ENCODE peak calls at places on chromosomes 13 and 19, in nine cellular contexts. F is upper lobe of left lung, G is A549, W is spleen, C is right lobe of liver, Q is mucosa of descending colon, B is AG09309, K is foreskin fibroblast, T is BJ. U is an unnamed sample.

GRCh38 chr13:40447857-40448256 is 218.6 kb downstream of the FOXO1 start:
- DNase-seq in F (no peak), K (no peak), B (no peak), C (no peak), Q (no peak), T (no peak), W (no peak), G (no peak), U (no peak)

GRCh38 chr13:48660356-48661076 is 6.8 kb downstream of the CYSLTR2 start:
- DNase-seq in B (no peak), W (no peak), C (no peak), K (no peak), T (no peak), Q (no peak), F (no peak), G (no peak), U (no peak)

GRCh38 chr19:17332677-17333581 is 1.7 kb downstream of the ANO8 start:
- DNase-seq in K (no peak), W (peak), F (peak), T (no peak), B (no peak), C (no peak), Q (peak), G (peak), U (peak)

GRCh38 chr13:55403887-55404487 is 1736.7 kb upstream of the PRR20A start:
- DNase-seq in G (no peak), Q (no peak), C (no peak), B (no peak), T (no peak), K (no peak), F (no peak), W (no peak), U (no peak)

GRCh38 chr13:33272531-33273124 is 12.9 kb downstream of the STARD13 start:
- DNase-seq in K (no peak), Q (no peak), F (no peak), G (no peak), B (no peak), W (no peak), C (no peak), T (no peak), U (no peak)

GRCh38 chr19:51702754-51703654 is 9.9 kb downstream of the SPACA6 start:
- DNase-seq in F (peak), G (no peak), T (no peak), B (no peak), Q (peak), K (no peak), C (peak), W (peak), U (no peak)

GRCh38 chr13:23986619-23987018 is 89.3 kb upstream of the C1QTNF9B start:
- DNase-seq in F (no peak), T (peak), Q (no peak), C (no peak), W (no peak), B (peak), K (peak), G (no peak), U (peak)

GRCh38 chr19:55156202-55157063 is 1.1 kb downstream of the TNNI3 start:
- DNase-seq in G (peak), T (no peak), W (no peak), B (no peak), K (peak), F (peak), C (no peak), Q (peak), U (peak)

GRCh38 chr19:33436360-33437345 is 63.1 kb downstream of the CEBPG start:
- DNase-seq in F (no peak), Q (peak), T (no peak), W (peak), B (no peak), K (no peak), G (no peak), C (no peak), U (no peak)

GRCh38 chr13:26604784-26605183 is 47.3 kb downstream of the WASF3 start:
- DNase-seq in B (no peak), C (no peak), K (no peak), Q (no peak), G (no peak), W (no peak), T (no peak), F (no peak), U (no peak)

GRCh38 chr13:20401586-20401957 is 124.1 kb downstream of the CRYL1 start:
- DNase-seq in Q (no peak), G (no peak), F (no peak), B (no peak), T (no peak), C (no peak), K (no peak), W (no peak), U (peak)

GRCh38 chr13:46598820-46599180 is 45.8 kb downstream of the LRCH1 start:
- DNase-seq in F (no peak), B (no peak), Q (no peak), T (no peak), C (no peak), W (no peak), K (no peak), G (no peak), U (no peak)

GRCh38 chr19:39410620-39411005 is 1.9 kb upstream of the PLEKHG2 start:
- DNase-seq in W (no peak), B (no peak), T (no peak), C (no peak), Q (no peak), K (no peak), G (peak), F (no peak), U (no peak)

GRCh38 chr19:35178701-35179100 is 24.2 kb downstream of the FXYD5 start:
- DNase-seq in G (no peak), F (no peak), C (no peak), Q (no peak), T (no peak), W (no peak), K (no peak), B (no peak), U (peak)

GRCh38 chr19:3699071-3699740 is 1.1 kb downstream of the PIP5K1C start:
- DNase-seq in Q (peak), B (no peak), T (no peak), F (peak), K (peak), G (no peak), W (peak), C (peak), U (peak)

GRCh38 chr19:47658431-47659383 is 49.8 kb downstream of the BICRA start:
- DNase-seq in Q (no peak), G (no peak), B (no peak), T (no peak), C (no peak), F (no peak), K (no peak), W (no peak), U (no peak)

GRCh38 chr13:23871616-23872220 is 17.5 kb downstream of the MIPEP start:
- DNase-seq in W (no peak), G (peak), K (no peak), B (no peak), Q (no peak), C (no peak), F (no peak), T (no peak), U (peak)

GRCh38 chr19:42512743-42513304 is 15.5 kb downstream of the CEACAM1 start:
- DNase-seq in W (no peak), C (no peak), K (no peak), F (no peak), B (no peak), G (no peak), Q (no peak), T (no peak), U (no peak)

GRCh38 chr13:28338202-28338601 is 156.7 kb downstream of the FLT1 start:
- DNase-seq in T (no peak), C (no peak), Q (no peak), G (no peak), W (no peak), B (no peak), F (no peak), K (no peak), U (peak)

GRCh38 chr13:35857769-35858168 is 273.4 kb downstream of the DCLK1 start:
- DNase-seq in T (no peak), F (no peak), G (no peak), C (no peak), Q (no peak), B (no peak), W (no peak), K (no peak), U (no peak)

GRCh38 chr13:27442071-27442647 is 8.2 kb downstream of the MTIF3 start:
- DNase-seq in K (no peak), C (no peak), B (no peak), W (no peak), T (no peak), F (no peak), Q (no peak), G (no peak), U (no peak)

GRCh38 chr19:798415-799075 is 1.3 kb downstream of the PTBP1 start:
- DNase-seq in K (no peak), F (peak), W (peak), T (no peak), Q (peak), B (no peak), C (peak), G (no peak), U (peak)

GRCh38 chr19:47243364-47243775 is 12.4 kb upstream of the BBC3 start:
- DNase-seq in C (no peak), K (no peak), W (no peak), G (no peak), F (no peak), T (no peak), Q (no peak), B (no peak), U (peak)

GRCh38 chr19:1027020-1027952 is 878 bp downstream of the CNN2 start:
- DNase-seq in C (no peak), Q (no peak), B (no peak), F (peak), W (peak), G (no peak), K (no peak), T (no peak), U (peak)

GRCh38 chr13:35349052-35349451 is 127.4 kb downstream of the MAB21L1 start:
- DNase-seq in W (no peak), B (no peak), Q (no peak), F (no peak), G (no peak), K (no peak), T (no peak), C (no peak), U (no peak)

GRCh38 chr13:29474991-29475390 is 120.5 kb downstream of the SLC7A1 start:
- DNase-seq in G (no peak), W (no peak), Q (no peak), B (peak), F (no peak), K (peak), C (no peak), T (peak), U (peak)

GRCh38 chr13:99984463-99985242 is 3.1 kb downstream of the ZIC2 start:
- DNase-seq in T (no peak), C (no peak), W (no peak), K (no peak), B (no peak), F (no peak), G (peak), Q (no peak), U (no peak)
- H3K4me3 ChIP-seq in T (no peak), C (no peak), W (no peak), K (no peak), B (peak), F (no peak), G (peak), Q (no peak), U (no peak)

GRCh38 chr19:45346449-45346848 is 5.9 kb downstream of the KLC3 start:
- DNase-seq in C (no peak), T (no peak), B (no peak), W (no peak), Q (no peak), F (no peak), G (no peak), K (no peak), U (no peak)
- TF ChIP-seq CTCF in C (no peak), T (no peak), B (no peak), W (no peak), Q (no peak), F (no peak), G (no peak), K (no peak), U (no peak)

DNA sequence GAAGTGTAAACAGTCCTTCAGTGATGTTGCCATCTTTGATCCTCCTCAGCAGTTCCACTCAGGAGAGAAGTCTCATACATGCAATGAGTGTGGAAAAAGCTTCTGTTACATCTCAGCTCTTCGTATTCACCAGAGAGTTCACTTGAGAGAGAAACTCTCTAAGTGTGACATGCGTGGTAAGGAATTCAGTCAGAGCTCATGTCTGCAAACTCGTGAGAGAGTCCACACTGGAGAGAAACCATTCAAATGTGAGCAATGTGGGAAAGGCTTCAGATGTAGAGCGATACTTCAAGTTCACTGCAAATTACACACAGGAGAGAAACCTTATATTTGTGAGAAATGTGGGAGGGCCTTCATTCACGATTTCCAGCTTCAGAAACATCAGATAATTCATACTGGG is 7.7 kb downstream of the ZNF230 start:
- DNase-seq in K (no peak), T (no peak), Q (no peak), B (no peak), C (no peak), W (no peak), G (no peak), F (no peak), U (no peak)
- H3K4me3 ChIP-seq in K (no peak), T (no peak), Q (no peak), B (no peak), C (no peak), W (no peak), G (no peak), F (no peak), U (no peak)

GRCh38 chr13:50152655-50153309 is 137.5 kb downstream of the KCNRG start:
- DNase-seq in B (no peak), G (no peak), C (no peak), T (no peak), K (no peak), F (no peak), Q (no peak), W (no peak), U (no peak)

GRCh38 chr13:50152224-50152623 is 137.0 kb downstream of the KCNRG start:
- DNase-seq in K (no peak), W (no peak), T (no peak), B (no peak), Q (no peak), G (no peak), C (no peak), F (no peak), U (peak)

GRCh38 chr13:50154697-50155096 is 139.5 kb downstream of the KCNRG start:
- DNase-seq in C (no peak), G (no peak), F (no peak), T (no peak), K (no peak), Q (no peak), W (no peak), B (no peak), U (no peak)

GRCh38 chr13:50153888-50154287 is 138.6 kb downstream of the KCNRG start:
- DNase-seq in G (no peak), K (no peak), T (no peak), B (no peak), Q (no peak), W (no peak), F (no peak), C (no peak), U (no peak)

DNA sequence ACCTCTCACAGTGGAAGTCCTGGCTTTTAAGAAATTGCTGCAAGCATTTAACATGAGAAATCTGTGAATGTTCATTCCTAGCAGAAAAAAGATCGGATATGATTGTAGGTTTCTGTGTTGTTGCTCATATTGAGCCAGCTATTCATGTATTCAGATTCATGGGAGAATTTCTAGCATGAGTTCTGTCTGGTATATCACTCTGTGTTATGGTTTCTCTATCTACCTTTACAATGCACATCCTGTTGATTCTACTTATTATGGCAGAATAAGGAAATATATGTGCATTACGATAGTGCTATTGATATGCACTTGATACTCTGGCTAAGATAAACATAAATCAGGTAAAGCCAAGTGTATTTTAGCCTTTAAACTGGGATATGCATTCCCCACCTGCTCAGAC is 138.2 kb downstream of the KCNRG start:
- DNase-seq in T (no peak), Q (no peak), F (no peak), C (no peak), K (no peak), G (no peak), W (no peak), B (no peak), U (no peak)
- TF ChIP-seq CTCF in T (no peak), Q (no peak), F (no peak), C (no peak), K (no peak), G (no peak), W (no peak), B (no peak), U (no peak)

GRCh38 chr19:13693933-13694332 is 70.4 kb upstream of the MRI1 start:
- DNase-seq in B (no peak), K (no peak), W (no peak), F (no peak), C (no peak), T (no peak), G (no peak), Q (no peak), U (no peak)

GRCh38 chr19:13691569-13691968 is 72.8 kb upstream of the MRI1 start:
- DNase-seq in K (peak), B (no peak), T (no peak), F (no peak), C (no peak), G (no peak), Q (no peak), W (no peak), U (no peak)

GRCh38 chr19:13689050-13689449 is 75.3 kb upstream of the MRI1 start:
- DNase-seq in C (no peak), Q (no peak), F (no peak), T (no peak), G (peak), B (no peak), W (no peak), K (peak), U (peak)

GRCh38 chr19:13696839-13697238 is 67.5 kb upstream of the MRI1 start:
- DNase-seq in K (no peak), B (no peak), F (no peak), W (no peak), G (no peak), T (no peak), Q (no peak), C (no peak), U (no peak)

GRCh38 chr19:13692096-13692495 is 72.2 kb upstream of the MRI1 start:
- DNase-seq in B (peak), W (no peak), K (peak), F (no peak), T (no peak), G (no peak), C (no peak), Q (no peak), U (peak)
- H3K4me3 ChIP-seq in B (no peak), W (no peak), K (no peak), F (no peak), T (no peak), G (no peak), C (no peak), Q (no peak), U (no peak)

DNA sequence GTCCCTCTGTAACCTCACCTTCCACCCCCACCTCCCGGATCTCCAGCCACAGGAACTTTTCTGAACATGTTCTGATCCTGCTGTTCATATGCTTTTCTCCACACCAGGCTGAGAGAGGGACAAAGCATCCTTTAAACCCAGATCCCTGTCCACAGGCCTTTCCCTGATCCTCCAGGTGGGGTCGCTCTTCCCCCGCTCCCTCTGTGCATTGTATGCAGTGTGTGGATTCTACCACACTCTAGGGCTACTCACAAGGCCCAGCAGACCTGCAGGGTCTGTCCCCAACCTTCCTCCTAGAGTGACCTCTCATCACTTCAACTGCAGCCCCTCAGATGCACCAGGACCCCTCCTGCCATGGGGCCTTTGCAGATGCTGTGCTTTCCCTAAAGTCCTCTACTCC is 1200.6 kb downstream of the UQCRFS1 start:
- DNase-seq in Q (no peak), K (no peak), G (no peak), W (no peak), T (no peak), F (no peak), C (no peak), B (no peak), U (no peak)
- TF ChIP-seq CTCF in Q (no peak), K (no peak), G (no peak), W (no peak), T (no peak), F (no peak), C (no peak), B (no peak), U (no peak)

GRCh38 chr19:7670150-7670784 is 1.4 kb downstream of the RETN start:
- DNase-seq in T (no peak), C (no peak), B (no peak), F (peak), G (no peak), Q (no peak), K (no peak), W (peak), U (no peak)

GRCh38 chr19:7668842-7669241 is at the start of gene RETN:
- DNase-seq in C (no peak), T (no peak), B (no peak), G (no peak), W (no peak), F (no peak), K (no peak), Q (no peak), U (no peak)

GRCh38 chr19:7672522-7672921 is 3.7 kb downstream of the RETN start:
- DNase-seq in T (no peak), B (no peak), F (peak), W (no peak), C (no peak), Q (no peak), K (no peak), G (no peak), U (no peak)

GRCh38 chr19:7670790-7671189 is 1.9 kb downstream of the RETN start:
- DNase-seq in K (no peak), T (no peak), F (no peak), G (no peak), W (no peak), C (no peak), Q (no peak), B (no peak), U (no peak)

GRCh38 chr19:7669641-7670040 is 792 bp downstream of the RETN start:
- DNase-seq in C (no peak), G (no peak), T (no peak), K (no peak), Q (no peak), W (no peak), B (no peak), F (no peak), U (no peak)
- H3K4me3 ChIP-seq in C (no peak), G (no peak), T (no peak), K (no peak), Q (no peak), W (peak), B (no peak), F (no peak), U (no peak)

GRCh38 chr19:49690073-49690655 is 752 bp upstream of the CPT1C start:
- DNase-seq in Q (no peak), T (no peak), B (no peak), G (no peak), C (no peak), W (no peak), K (no peak), F (no peak), U (no peak)
- TF ChIP-seq CTCF in Q (no peak), T (no peak), B (no peak), G (no peak), C (no peak), W (no peak), K (no peak), F (peak), U (no peak)

GRCh38 chr19:57419439-57419838 is 8.5 kb downstream of the ZNF17 start:
- DNase-seq in G (no peak), W (no peak), F (no peak), K (no peak), Q (no peak), C (no peak), T (no peak), B (no peak), U (no peak)
- H3K4me3 ChIP-seq in G (no peak), W (no peak), F (no peak), K (no peak), Q (no peak), C (no peak), T (no peak), B (no peak), U (no peak)

DNA sequence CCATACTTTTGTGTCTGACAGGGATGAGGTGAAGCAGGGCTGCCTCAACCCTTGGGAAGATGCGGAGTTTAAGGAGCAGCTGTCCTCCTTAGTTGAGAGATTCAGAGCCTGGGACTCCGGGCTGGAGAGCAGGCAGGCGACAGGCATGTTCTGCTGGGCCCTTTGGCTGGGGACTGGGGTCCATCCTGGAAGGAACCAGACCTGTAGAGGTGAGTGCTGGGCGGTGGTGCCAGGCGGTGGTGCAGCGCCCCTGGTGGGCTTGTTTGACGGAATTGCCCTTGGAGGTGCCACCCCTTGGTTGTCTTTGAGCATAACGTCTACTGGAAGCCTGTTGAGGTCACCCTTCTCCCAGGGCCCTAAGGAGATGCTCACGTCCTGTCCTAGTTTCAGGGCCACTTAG is 20.6 kb upstream of the SLC15A1 start:
- DNase-seq in G (no peak), K (no peak), Q (no peak), W (no peak), T (no peak), B (no peak), F (peak), C (no peak), U (no peak)
- TF ChIP-seq CTCF in G (no peak), K (no peak), Q (no peak), W (no peak), T (no peak), B (no peak), F (no peak), C (no peak), U (no peak)